ENCODE peak calls at places on chromosomes 5 and 9, in four cellular contexts. C, E, D and Y are unnamed samples.

GRCh38 chr5:181241393-181241975 is 2.2 kb downstream of the RACK1 start:
- DNase-seq in C (no peak), E (no peak), D (no peak), Y (no peak)

GRCh38 chr9:135138078-135138855 is 50.8 kb downstream of the OLFM1 start:
- DNase-seq in C (no peak), E (no peak), D (no peak), Y (no peak)

GRCh38 chr9:14547245-14548060 is 145.8 kb downstream of the ZDHHC21 start:
- DNase-seq in C (no peak), E (peak; percentile 15), D (no peak), Y (no peak)

GRCh38 chr5:66864240-66864884 is 268.2 kb downstream of the MAST4 start:
- DNase-seq in C (no peak), E (peak; percentile 34), D (peak; percentile 5), Y (no peak)

GRCh38 chr9:121718063-121718462 is 66.6 kb downstream of the DAB2IP start:
- DNase-seq in C (peak; percentile 34), E (no peak), D (no peak), Y (no peak)

GRCh38 chr9:126531591-126531990 is 82.1 kb upstream of the LMX1B start:
- DNase-seq in C (no peak), E (no peak), D (no peak), Y (no peak)

GRCh38 chr5:9905661-9906060 is 275.5 kb upstream of the TAS2R1 start:
- DNase-seq in C (no peak), E (no peak), D (no peak), Y (no peak)

GRCh38 chr9:123823194-123823947 is 106.6 kb downstream of the DENND1A start:
- DNase-seq in C (no peak), E (no peak), D (no peak), Y (no peak)

GRCh38 chr9:10127867-10128266 is 484.9 kb downstream of the PTPRD start:
- DNase-seq in C (no peak), E (no peak), D (no peak), Y (no peak)

GRCh38 chr9:90830977-90831376 is 29.4 kb downstream of the SYK start:
- DNase-seq in C (no peak), E (no peak), D (no peak), Y (no peak)

GRCh38 chr5:5165541-5166002 is 25.4 kb downstream of the ADAMTS16 start:
- DNase-seq in C (no peak), E (no peak), D (no peak), Y (no peak)

GRCh38 chr9:88661759-88662158 is 126.8 kb downstream of the NXNL2 start:
- DNase-seq in C (no peak), E (no peak), D (no peak), Y (no peak)

GRCh38 chr9:121153642-121154041 is 48.0 kb downstream of the RAB14 start:
- DNase-seq in C (no peak), E (no peak), D (no peak), Y (no peak)

GRCh38 chr5:111384220-111384619 is 128.1 kb downstream of the STARD4 start:
- DNase-seq in C (peak; percentile 16), E (no peak), D (no peak), Y (no peak)

GRCh38 chr5:167579701-167580045 is 711.8 kb upstream of the WWC1 start:
- DNase-seq in C (no peak), E (no peak), D (no peak), Y (no peak)

DNA sequence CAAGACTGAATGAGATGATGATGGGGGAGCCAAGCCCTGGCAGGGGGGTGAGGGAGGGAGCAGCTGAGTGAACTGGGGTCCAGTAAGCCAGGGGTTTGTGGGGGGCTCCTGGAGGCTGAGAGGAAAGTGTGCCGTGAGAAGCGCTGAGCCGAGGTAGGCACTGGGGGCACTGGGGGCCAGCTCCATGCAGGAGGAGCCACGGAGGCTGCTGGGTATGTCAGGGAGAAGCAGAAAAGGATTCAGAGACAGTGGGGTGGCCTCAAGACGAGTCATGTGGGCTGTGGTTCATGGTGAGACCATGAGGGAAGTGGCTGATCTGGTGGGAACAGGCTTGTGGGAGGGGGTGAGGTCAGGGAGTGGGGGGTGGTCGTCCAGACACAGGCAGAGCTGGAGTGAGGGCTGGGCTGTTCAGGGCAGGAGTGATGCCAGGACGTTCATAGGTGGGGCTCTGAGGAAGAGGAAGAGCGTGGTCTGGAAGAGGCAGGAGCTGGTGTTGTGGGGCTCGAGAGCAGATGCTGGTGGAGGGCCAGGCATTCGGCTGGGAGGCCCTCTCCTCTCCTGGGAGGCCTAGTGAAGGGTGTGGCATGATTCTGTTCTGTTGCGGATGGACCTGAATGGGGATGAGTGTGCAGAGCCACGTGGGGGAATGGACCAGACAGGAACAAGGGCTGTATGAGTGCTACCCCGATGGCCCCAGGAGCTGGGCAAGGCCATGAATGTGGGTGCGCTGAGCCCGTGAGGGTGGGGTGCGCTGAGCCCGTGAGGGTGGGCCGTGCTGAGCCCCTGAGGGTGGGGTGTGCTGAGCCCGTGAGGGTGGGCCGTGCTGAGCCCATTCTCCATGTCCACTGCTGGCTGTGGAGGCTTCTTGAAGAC is 92.7 kb upstream of the CACNA1B start:
- DNase-seq in C (no peak), E (no peak), D (no peak), Y (no peak)
- TF ChIP-seq CTCF in C (no peak), E (no peak), D (no peak), Y (no peak)

DNA sequence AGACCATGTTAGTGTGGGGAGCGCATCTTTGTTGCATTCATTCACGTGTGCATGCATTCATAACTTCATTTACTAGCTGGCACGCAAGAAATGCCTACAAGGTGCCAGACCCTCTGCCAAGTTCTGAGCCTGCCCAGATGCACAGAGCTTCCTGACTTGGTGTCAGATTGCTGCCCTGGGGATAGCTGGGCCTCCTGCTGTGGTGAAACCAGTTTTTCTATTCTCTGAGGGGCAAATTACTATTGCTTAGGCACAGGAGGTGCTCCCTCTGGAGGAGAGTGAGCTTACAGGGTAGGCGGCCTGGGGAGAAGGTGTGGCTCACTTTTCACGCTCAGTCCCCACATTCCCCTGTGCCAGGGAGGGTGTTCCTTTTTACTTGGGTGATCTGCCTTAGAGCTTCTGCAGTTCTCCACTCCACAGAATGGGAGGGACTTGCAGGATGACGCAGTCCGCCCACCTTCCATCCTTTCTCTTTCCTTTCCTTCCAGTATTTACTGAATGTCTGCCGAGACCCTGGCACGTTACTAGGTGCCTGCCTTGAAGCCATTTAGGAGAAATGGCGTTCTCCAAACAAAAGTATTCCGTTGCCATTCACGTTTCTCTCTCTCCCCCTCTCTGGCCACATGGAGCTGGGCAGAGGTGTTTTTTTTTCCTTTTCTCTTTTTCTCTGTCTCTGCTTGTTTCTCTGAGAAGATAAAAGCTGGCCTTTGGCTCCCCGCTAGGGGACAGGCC is 27.9 kb upstream of the CTNNA1 start:
- DNase-seq in C (peak; percentile 37), E (peak; percentile 15), D (no peak), Y (no peak)
- TF ChIP-seq CTCF in C (peak; percentile 50), E (no peak), D (peak; percentile 55), Y (no peak)

GRCh38 chr5:138752341-138752950 is 779 bp upstream of the CTNNA1 start:
- DNase-seq in C (peak; percentile 17), E (peak; percentile 19), D (no peak), Y (no peak)
- TF ChIP-seq CTCF in C (no peak), E (no peak), D (peak; percentile 13), Y (no peak)

DNA sequence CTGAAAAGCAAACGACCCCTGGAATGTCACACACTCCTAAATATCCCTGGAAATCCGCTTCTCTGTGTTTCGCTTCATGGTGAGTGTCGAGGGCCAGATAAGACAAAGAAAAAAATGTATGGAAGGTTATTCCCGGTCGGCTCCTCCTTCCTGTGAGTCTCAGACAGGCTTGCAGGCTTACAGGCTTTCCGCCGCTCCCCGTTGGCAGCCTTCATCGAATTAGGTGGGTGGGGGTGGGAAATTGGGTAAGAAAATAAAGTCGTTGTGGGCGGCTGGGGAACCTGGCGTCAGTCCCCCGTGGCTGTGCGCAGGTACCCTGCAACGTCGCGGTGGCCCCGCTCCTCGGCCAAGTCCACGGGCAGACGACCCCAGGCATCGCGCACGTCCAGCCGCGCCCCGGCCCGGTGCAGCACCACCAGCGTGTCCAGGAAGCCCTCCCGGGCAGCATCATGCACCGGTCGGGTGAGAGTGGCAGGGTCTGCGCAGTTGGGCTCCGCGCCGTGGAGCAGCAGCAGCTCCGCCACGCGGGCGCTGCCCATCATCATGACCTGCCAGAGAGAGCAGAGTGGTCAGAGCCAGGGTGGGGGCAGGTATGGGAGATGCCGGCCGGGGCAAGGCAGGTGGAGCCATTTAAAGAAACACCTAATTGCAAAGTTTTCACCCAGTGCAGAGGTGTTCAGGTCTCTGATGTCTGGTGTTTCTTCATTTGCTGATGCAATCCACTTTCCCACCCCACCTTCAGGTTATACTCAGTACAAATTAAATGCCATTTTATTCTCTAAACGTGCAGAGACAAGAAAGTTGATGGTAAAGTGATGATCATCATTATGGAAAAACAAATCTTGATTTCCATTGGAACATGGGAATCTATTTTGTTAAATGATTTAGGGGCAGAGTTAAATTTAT is 3.2 kb downstream of the CDKN2B start:
- DNase-seq in C (no peak), E (peak; percentile 19), D (no peak), Y (no peak)
- TF ChIP-seq CTCF in C (no peak), E (no peak), D (no peak), Y (no peak)

GRCh38 chr5:150397749-150398431 is 14.8 kb downstream of the CD74 start:
- DNase-seq in C (no peak), E (no peak), D (no peak), Y (no peak)
- TF ChIP-seq CTCF in C (no peak), E (peak; percentile 16), D (no peak), Y (no peak)

GRCh38 chr9:133589454-133590227 is 19.5 kb downstream of the FAM163B start:
- DNase-seq in C (no peak), E (no peak), D (no peak), Y (no peak)
- TF ChIP-seq CTCF in C (peak; percentile 52), E (peak; percentile 70), D (peak; percentile 20), Y (peak; percentile 42)

GRCh38 chr9:99906403-99907207 is at the start of gene STX17:
- DNase-seq in C (peak; percentile 87), E (peak; percentile 85), D (peak; percentile 37), Y (peak; percentile 81)
- TF ChIP-seq CTCF in C (no peak), E (no peak), D (no peak), Y (no peak)